ENCODE peak calls at places on chromosome 19, in eight cellular contexts. V is progenitor cell of endocrine pancreas, L is Calu3, W is GM06990, R is cardiac fibroblast, U is RWPE1, E is B cell, D is neural crest cell. P is an unnamed sample.

GRCh38 chr19:52600639-52601024 is 30.5 kb downstream of the ZNF701 start:
- DNase-seq in V (peak; percentile 23), L (no peak), W (no peak), R (no peak), U (no peak), E (no peak), D (no peak), P (no peak)

GRCh38 chr19:366205-366783 is 21.7 kb upstream of the MIER2 start:
- DNase-seq in V (no peak), L (no peak), W (no peak), R (no peak), U (no peak), E (no peak), D (no peak), P (no peak)

GRCh38 chr19:46218160-46218559 is 11.4 kb upstream of the IGFL1 start:
- DNase-seq in V (peak; percentile 62), L (peak; percentile 66), W (no peak), R (peak; percentile 46), U (no peak), E (no peak), D (peak; percentile 63), P (peak; percentile 26)

GRCh38 chr19:31315621-31316011 is 33.6 kb downstream of the TSHZ3 start:
- DNase-seq in V (no peak), L (no peak), W (no peak), R (no peak), U (no peak), E (no peak), D (no peak), P (no peak)

GRCh38 chr19:19900124-19900523 is 622 bp upstream of the ZNF93 start:
- DNase-seq in V (no peak), L (peak; percentile 6), W (no peak), R (peak; percentile 78), U (no peak), E (no peak), D (no peak), P (peak; percentile 3)

GRCh38 chr19:45175663-45176345 is 2.2 kb downstream of the TRAPPC6A start:
- DNase-seq in V (no peak), L (no peak), W (no peak), R (peak; percentile 61), U (no peak), E (no peak), D (no peak), P (no peak)

GRCh38 chr19:7669641-7670040 is 792 bp downstream of the RETN start:
- DNase-seq in V (no peak), L (no peak), W (no peak), R (no peak), U (no peak), E (no peak), D (no peak), P (no peak)

GRCh38 chr19:50551713-50552187 is 16.5 kb downstream of the LRRC4B start:
- DNase-seq in V (no peak), L (no peak), W (no peak), R (no peak), U (no peak), E (no peak), D (no peak), P (no peak)

GRCh38 chr19:2494447-2495129 is 18.7 kb downstream of the GADD45B start:
- DNase-seq in V (peak; percentile 25), L (peak; percentile 33), W (peak; percentile 75), R (peak; percentile 87), U (peak; percentile 41), E (no peak), D (no peak), P (peak; percentile 91)

GRCh38 chr19:33429891-33430673 is 56.6 kb downstream of the CEBPG start:
- DNase-seq in V (no peak), L (no peak), W (no peak), R (no peak), U (no peak), E (no peak), D (no peak), P (no peak)

GRCh38 chr19:45630463-45630862 is 8.7 kb downstream of the EML2 start:
- DNase-seq in V (no peak), L (peak; percentile 36), W (peak; percentile 58), R (peak; percentile 97), U (peak; percentile 93), E (no peak), D (no peak), P (peak; percentile 72)

GRCh38 chr19:40139533-40140287 is 49.0 kb upstream of the ZNF780A start:
- DNase-seq in V (no peak), L (peak; percentile 14), W (no peak), R (peak; percentile 72), U (peak; percentile 41), E (no peak), D (no peak), P (peak; percentile 58)

GRCh38 chr19:55442372-55443044 is 592 bp downstream of the SHISA7 start:
- DNase-seq in V (no peak), L (no peak), W (no peak), R (no peak), U (no peak), E (no peak), D (no peak), P (peak; percentile 59)

GRCh38 chr19:39771751-39772150 is 6.9 kb upstream of the LEUTX start:
- DNase-seq in V (no peak), L (no peak), W (no peak), R (no peak), U (no peak), E (no peak), D (no peak), P (no peak)

GRCh38 chr19:16566161-16566560 is 6.1 kb downstream of the SLC35E1 start:
- DNase-seq in V (no peak), L (no peak), W (no peak), R (no peak), U (no peak), E (peak; percentile 56), D (no peak), P (no peak)

GRCh38 chr19:45153339-45154063 is 7.3 kb downstream of the NKPD1 start:
- DNase-seq in V (peak; percentile 48), L (no peak), W (no peak), R (peak; percentile 34), U (no peak), E (no peak), D (peak; percentile 77), P (peak; percentile 61)

GRCh38 chr19:7252364-7252763 is 41.9 kb downstream of the INSR start:
- DNase-seq in V (no peak), L (no peak), W (no peak), R (no peak), U (no peak), E (no peak), D (no peak), P (no peak)

DNA sequence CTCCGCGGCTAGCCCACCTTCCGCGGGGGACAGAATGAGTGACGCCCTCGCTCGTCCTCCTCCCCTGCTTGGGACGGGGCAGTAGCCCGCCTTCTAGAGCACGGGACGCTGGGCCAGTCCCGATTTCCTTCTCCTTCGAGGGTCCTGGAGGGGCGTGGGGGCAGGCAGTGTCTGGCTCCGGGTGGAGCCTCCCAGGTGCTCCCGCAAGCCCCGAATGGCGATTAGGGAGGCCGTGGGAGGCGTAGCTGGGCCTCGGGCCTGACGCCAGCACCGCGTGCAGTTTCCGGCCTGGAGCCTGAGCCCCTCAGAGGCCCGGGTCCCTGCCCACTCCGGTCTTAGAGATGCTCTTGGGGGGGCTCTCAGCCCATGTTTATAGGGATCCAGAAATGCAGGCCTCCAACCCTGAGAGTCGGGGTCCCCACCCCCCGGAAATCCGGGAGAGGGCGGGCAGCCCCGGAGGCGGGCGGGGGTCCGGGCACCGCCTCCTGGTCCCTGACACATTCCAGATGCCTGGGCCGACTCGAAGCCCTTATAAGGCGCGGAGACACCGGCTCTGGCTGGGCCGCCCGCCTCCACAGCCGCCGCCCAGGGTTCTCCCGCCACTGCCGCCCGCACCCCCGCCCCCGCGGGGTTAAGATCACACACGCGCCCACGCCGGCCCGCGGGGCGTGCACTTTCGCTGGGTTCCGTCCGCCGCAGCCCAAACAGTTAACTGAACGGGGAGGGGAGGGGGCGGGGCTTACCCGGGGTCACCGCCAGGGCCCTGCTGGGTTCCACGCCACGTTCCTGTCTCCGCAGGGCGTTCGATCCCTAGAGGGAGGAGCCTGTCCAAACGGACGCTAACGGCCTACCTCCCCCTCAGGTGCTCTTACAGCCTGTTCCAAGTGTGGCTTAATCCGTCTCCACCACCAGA is 1.5 kb downstream of the MYADM start:
- DNase-seq in V (peak; percentile 84), L (peak; percentile 98), W (peak; percentile 94), R (peak; percentile 89), U (peak; percentile 86), E (peak; percentile 88), D (peak; percentile 65), P (peak; percentile 90)
- TF ChIP-seq CTCF in V (peak; percentile 43), L (peak; percentile 32), W (no peak), R (peak; percentile 29), U (no peak), E (no peak), D (peak; percentile 51), P (no peak)

GRCh38 chr19:5434970-5435641 is 20.1 kb upstream of the ZNRF4 start:
- DNase-seq in V (no peak), L (no peak), W (no peak), R (peak; percentile 85), U (peak; percentile 93), E (no peak), D (no peak), P (no peak)

GRCh38 chr19:5430237-5430636 is 25.0 kb upstream of the ZNRF4 start:
- DNase-seq in V (no peak), L (no peak), W (no peak), R (no peak), U (no peak), E (no peak), D (no peak), P (no peak)

GRCh38 chr19:5435642-5436017 is 19.6 kb upstream of the ZNRF4 start:
- DNase-seq in V (no peak), L (no peak), W (no peak), R (no peak), U (no peak), E (no peak), D (no peak), P (no peak)

GRCh38 chr19:5434351-5434917 is 20.8 kb upstream of the ZNRF4 start:
- DNase-seq in V (no peak), L (no peak), W (no peak), R (no peak), U (no peak), E (no peak), D (no peak), P (no peak)

GRCh38 chr19:5432687-5433086 is 22.5 kb upstream of the ZNRF4 start:
- DNase-seq in V (no peak), L (no peak), W (no peak), R (no peak), U (no peak), E (no peak), D (no peak), P (no peak)
- TF ChIP-seq CTCF in V (no peak), L (no peak), W (no peak), R (no peak), U (no peak), E (no peak), D (no peak), P (no peak)

GRCh38 chr19:11155373-11156120 is at the start of gene SPC24:
- DNase-seq in V (peak; percentile 91), L (peak; percentile 92), W (peak; percentile 93), R (peak; percentile 99), U (peak; percentile 100), E (peak; percentile 92), D (peak; percentile 91), P (peak; percentile 100)
- TF ChIP-seq CTCF in V (no peak), L (no peak), W (no peak), R (no peak), U (no peak), E (no peak), D (no peak), P (no peak)

DNA sequence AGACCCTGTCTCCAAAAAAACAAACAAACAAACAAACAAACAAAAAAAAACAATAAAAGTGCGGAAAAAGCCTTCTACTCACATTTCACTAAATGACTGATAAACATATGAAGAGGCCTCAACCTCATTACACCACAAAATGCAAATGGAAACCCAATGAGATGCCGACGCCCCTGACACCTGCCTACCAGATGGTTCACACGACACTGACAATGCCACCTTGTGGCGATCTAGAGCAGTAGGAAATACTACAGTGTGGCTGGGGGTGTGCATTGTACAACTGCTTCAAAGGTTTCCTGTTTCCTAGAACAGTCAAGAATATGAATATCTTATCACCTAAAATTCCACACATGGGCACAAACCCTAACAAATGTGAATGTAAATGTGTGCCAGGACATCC is 14.0 kb downstream of the SCGB2B2 start:
- DNase-seq in V (no peak), L (peak; percentile 45), W (no peak), R (peak; percentile 22), U (peak; percentile 13), E (peak; percentile 43), D (no peak), P (peak; percentile 47)
- TF ChIP-seq CTCF in V (peak; percentile 35), L (peak; percentile 62), W (peak; percentile 65), R (peak; percentile 33), U (no peak), E (peak; percentile 40), D (peak; percentile 54), P (peak; percentile 23)

P was measured in GM20000.